ENCODE peak calls at places on chromosomes 13 and 19, in eight cellular contexts. P, B, Y, A, G, Q, C and R are unnamed samples.

GRCh38 chr13:96734499-96734898 is 259.8 kb downstream of the OXGR1 start:
- DNase-seq in P (no peak), B (no peak), Y (no peak), A (no peak), G (no peak), Q (no peak), C (no peak), R (no peak)

GRCh38 chr19:33388817-33389573 is 15.5 kb downstream of the CEBPG start:
- DNase-seq in P (no peak), B (no peak), Y (no peak), A (peak), G (no peak), Q (peak), C (no peak), R (peak)

GRCh38 chr13:33968520-33969507 is 150.9 kb downstream of the RFC3 start:
- DNase-seq in P (no peak), B (no peak), Y (no peak), A (no peak), G (no peak), Q (no peak), C (no peak), R (no peak)

GRCh38 chr19:576768-577438 is 4.5 kb downstream of the BSG start:
- DNase-seq in P (no peak), B (no peak), Y (no peak), A (no peak), G (no peak), Q (no peak), C (no peak), R (no peak)

GRCh38 chr13:88031980-88032562 is 360.9 kb downstream of the SLITRK5 start:
- DNase-seq in P (no peak), B (no peak), Y (no peak), A (no peak), G (no peak), Q (no peak), C (no peak), R (no peak)

GRCh38 chr19:2135474-2136402 is 15.6 kb downstream of the AP3D1 start:
- DNase-seq in P (no peak), B (no peak), Y (no peak), A (no peak), G (no peak), Q (no peak), C (no peak), R (no peak)

GRCh38 chr19:52748336-52748950 is 13.6 kb upstream of the ZNF611 start:
- DNase-seq in P (peak), B (no peak), Y (no peak), A (no peak), G (no peak), Q (peak), C (no peak), R (no peak)

GRCh38 chr19:927044-927706 is 1.3 kb downstream of the ARID3A start:
- DNase-seq in P (peak), B (no peak), Y (no peak), A (no peak), G (no peak), Q (peak), C (no peak), R (no peak)

GRCh38 chr19:35030257-35031071 is at the start of gene SCN1B:
- DNase-seq in P (peak), B (peak), Y (peak), A (no peak), G (peak), Q (peak), C (peak), R (no peak)

GRCh38 chr13:54934121-54934520 is 1905.5 kb downstream of the OLFM4 start:
- DNase-seq in P (peak), B (no peak), Y (no peak), A (no peak), G (no peak), Q (no peak), C (no peak), R (no peak)

GRCh38 chr13:114131581-114132418 is 623 bp downstream of the RASA3 start:
- DNase-seq in P (peak), B (no peak), Y (no peak), A (no peak), G (no peak), Q (peak), C (no peak), R (no peak)

GRCh38 chr13:47472516-47472915 is 528.6 kb downstream of the SUCLA2 start:
- DNase-seq in P (peak), B (no peak), Y (no peak), A (no peak), G (no peak), Q (no peak), C (no peak), R (no peak)

GRCh38 chr13:110334256-110334655 is 27.2 kb downstream of the COL4A2 start:
- DNase-seq in P (no peak), B (no peak), Y (no peak), A (no peak), G (no peak), Q (no peak), C (no peak), R (peak)

GRCh38 chr19:55383789-55384575 is at the start of gene TMEM238:
- DNase-seq in P (peak), B (no peak), Y (peak), A (no peak), G (peak), Q (peak), C (peak), R (no peak)

GRCh38 chr13:45511310-45512147 is 46.8 kb downstream of the COG3 start:
- DNase-seq in P (peak), B (no peak), Y (no peak), A (no peak), G (no peak), Q (peak), C (no peak), R (no peak)

GRCh38 chr13:39811051-39811450 is 155.6 kb downstream of the COG6 start:
- DNase-seq in P (no peak), B (no peak), Y (no peak), A (no peak), G (no peak), Q (no peak), C (no peak), R (no peak)

GRCh38 chr13:73464758-73465628 is 406.2 kb downstream of the KLF5 start:
- DNase-seq in P (no peak), B (no peak), Y (no peak), A (no peak), G (no peak), Q (no peak), C (no peak), R (no peak)

GRCh38 chr19:39127812-39128510 is 2.4 kb downstream of the PAK4 start:
- DNase-seq in P (no peak), B (no peak), Y (no peak), A (no peak), G (no peak), Q (peak), C (no peak), R (no peak)

GRCh38 chr13:73610799-73611592 is 523.2 kb downstream of the KLF12 start:
- DNase-seq in P (no peak), B (no peak), Y (no peak), A (no peak), G (no peak), Q (no peak), C (no peak), R (no peak)

GRCh38 chr13:48121733-48122132 is 26.8 kb upstream of the MED4 start:
- DNase-seq in P (no peak), B (no peak), Y (no peak), A (no peak), G (no peak), Q (peak), C (no peak), R (no peak)

GRCh38 chr13:78323848-78324247 is 279.5 kb downstream of the POU4F1 start:
- DNase-seq in P (no peak), B (no peak), Y (no peak), A (no peak), G (no peak), Q (no peak), C (no peak), R (no peak)

GRCh38 chr13:51557875-51558604 is 26.2 kb upstream of the WDFY2 start:
- DNase-seq in P (no peak), B (no peak), Y (no peak), A (no peak), G (no peak), Q (no peak), C (no peak), R (no peak)

GRCh38 chr13:108376308-108376707 is 106.8 kb downstream of the TNFSF13B start:
- DNase-seq in P (no peak), B (no peak), Y (no peak), A (no peak), G (no peak), Q (no peak), C (no peak), R (no peak)

GRCh38 chr13:51262501-51263211 is 40.5 kb downstream of the FAM124A start:
- DNase-seq in P (no peak), B (no peak), Y (no peak), A (no peak), G (no peak), Q (no peak), C (no peak), R (no peak)

GRCh38 chr19:38151242-38151641 is 72.8 kb downstream of the DPF1 start:
- DNase-seq in P (no peak), B (no peak), Y (no peak), A (no peak), G (no peak), Q (no peak), C (no peak), R (no peak)

GRCh38 chr19:12200020-12200419 is 37.1 kb downstream of the ZNF136 start:
- DNase-seq in P (no peak), B (no peak), Y (no peak), A (no peak), G (no peak), Q (peak), C (no peak), R (no peak)

GRCh38 chr19:778910-779653 is 18.2 kb upstream of the PTBP1 start:
- DNase-seq in P (peak), B (no peak), Y (no peak), A (no peak), G (no peak), Q (peak), C (no peak), R (no peak)

GRCh38 chr19:54518844-54519243 is 16.2 kb downstream of the LAIR2 start:
- DNase-seq in P (no peak), B (no peak), Y (no peak), A (no peak), G (no peak), Q (no peak), C (peak), R (no peak)

GRCh38 chr19:4596033-4596904 is 36.8 kb upstream of the SEMA6B start:
- DNase-seq in P (peak), B (no peak), Y (no peak), A (no peak), G (no peak), Q (no peak), C (no peak), R (no peak)

GRCh38 chr13:50131998-50132936 is 117.0 kb downstream of the KCNRG start:
- DNase-seq in P (no peak), B (no peak), Y (no peak), A (no peak), G (no peak), Q (no peak), C (peak), R (no peak)

GRCh38 chr13:90254437-90254836 is 1093.0 kb upstream of the MIR17HG start:
- DNase-seq in P (no peak), B (no peak), Y (no peak), A (no peak), G (no peak), Q (no peak), C (no peak), R (no peak)

GRCh38 chr13:105972306-105972721 is 563.1 kb downstream of the EFNB2 start:
- DNase-seq in P (no peak), B (no peak), Y (no peak), A (no peak), G (no peak), Q (no peak), C (no peak), R (no peak)

GRCh38 chr13:31639443-31640163 is 99.7 kb upstream of the RXFP2 start:
- DNase-seq in P (no peak), B (no peak), Y (no peak), A (no peak), G (no peak), Q (no peak), C (no peak), R (no peak)

GRCh38 chr19:17579523-17580244 is 24.2 kb downstream of the COLGALT1 start:
- DNase-seq in P (peak), B (no peak), Y (no peak), A (no peak), G (no peak), Q (peak), C (peak), R (no peak)

GRCh38 chr13:31765441-31765840 is 26.1 kb downstream of the RXFP2 start:
- DNase-seq in P (no peak), B (no peak), Y (no peak), A (no peak), G (no peak), Q (peak), C (no peak), R (no peak)

GRCh38 chr19:41476583-41476982 is 33.6 kb downstream of the ERICH4 start:
- DNase-seq in P (no peak), B (no peak), Y (no peak), A (no peak), G (no peak), Q (no peak), C (no peak), R (no peak)

GRCh38 chr19:19653597-19654147 is 9.8 kb downstream of the ATP13A1 start:
- DNase-seq in P (no peak), B (no peak), Y (no peak), A (no peak), G (no peak), Q (no peak), C (no peak), R (no peak)